ENCODE peak calls at places on chromosome 17, in five cellular contexts. S is activated CD4-positive, alpha-beta T cell treated with anti-CD3 and anti-CD28 coated beads for 24 hours; E is foreskin melanocyte; Q is NT2/D1; U is NAMALWA. X is an unnamed sample.

GRCh38 chr17:62652251-62653001 is 25.0 kb downstream of the MRC2 start:
- DNase-seq in S (peak), E (no peak), Q (no peak), U (no peak), X (no peak)

GRCh38 chr17:50013079-50013478 is 18.1 kb upstream of the DLX3 start:
- DNase-seq in S (no peak), E (no peak), Q (no peak), U (no peak), X (no peak)

GRCh38 chr17:8359769-8360168 is 16.7 kb downstream of the KRABD2 start:
- DNase-seq in S (no peak), E (peak), Q (no peak), U (no peak), X (no peak)

GRCh38 chr17:74850310-74850709 is 9.4 kb downstream of the GRIN2C start:
- DNase-seq in S (no peak), E (no peak), Q (no peak), U (no peak), X (no peak)

GRCh38 chr17:83132251-83133081 is 53.1 kb downstream of the METRNL start:
- DNase-seq in S (no peak), E (no peak), Q (no peak), U (no peak), X (no peak)

GRCh38 chr17:61723914-61724313 is 132.9 kb upstream of the NACA2 start:
- DNase-seq in S (no peak), E (no peak), Q (no peak), U (no peak), X (no peak)

GRCh38 chr17:78517421-78517820 is 59.8 kb downstream of the DNAH17 start:
- DNase-seq in S (no peak), E (no peak), Q (no peak), U (no peak), X (no peak)

GRCh38 chr17:50274945-50275221 is 617 bp downstream of the TMEM92 start:
- DNase-seq in S (no peak), E (no peak), Q (no peak), U (no peak), X (no peak)

GRCh38 chr17:38535886-38536285 is 69.9 kb downstream of the SRCIN1 start:
- DNase-seq in S (no peak), E (no peak), Q (no peak), U (no peak), X (no peak)

GRCh38 chr17:29677139-29677834 is 54.6 kb upstream of the CORO6 start:
- DNase-seq in S (no peak), E (no peak), Q (no peak), U (no peak), X (no peak)

GRCh38 chr17:6994118-6994598 is 1.7 kb upstream of the ALOX12 start:
- DNase-seq in S (no peak), E (no peak), Q (no peak), U (no peak), X (no peak)

GRCh38 chr17:50943575-50943933 is 77.4 kb upstream of the TOB1 start:
- DNase-seq in S (no peak), E (no peak), Q (no peak), U (no peak), X (peak)

GRCh38 chr17:68660302-68660701 is 59.1 kb upstream of the FAM20A start:
- DNase-seq in S (no peak), E (no peak), Q (no peak), U (no peak), X (no peak)

GRCh38 chr17:82611140-82612058 is 36.8 kb downstream of the WDR45B start:
- DNase-seq in S (no peak), E (no peak), Q (no peak), U (peak), X (peak)

GRCh38 chr17:68238894-68239293 is 8.9 kb upstream of the AMZ2 start:
- DNase-seq in S (no peak), E (no peak), Q (no peak), U (no peak), X (no peak)

GRCh38 chr17:46025060-46025459 is 26.0 kb downstream of the STH start:
- DNase-seq in S (no peak), E (no peak), Q (no peak), U (no peak), X (no peak)

GRCh38 chr17:55347341-55347740 is 74.3 kb downstream of the MMD start:
- DNase-seq in S (no peak), E (no peak), Q (no peak), U (no peak), X (no peak)

GRCh38 chr17:74288785-74289184 is 14.8 kb downstream of the DNAI2 start:
- DNase-seq in S (no peak), E (no peak), Q (no peak), U (no peak), X (no peak)

GRCh38 chr17:42456223-42457106 is 2.2 kb upstream of the ATP6V0A1 start:
- DNase-seq in S (no peak), E (peak), Q (no peak), U (peak), X (no peak)

GRCh38 chr17:33292184-33292980 is 713 bp downstream of the ASIC2 start:
- DNase-seq in S (no peak), E (no peak), Q (peak), U (no peak), X (no peak)

GRCh38 chr17:16599537-16599936 is 30.5 kb upstream of the ZNF287 start:
- DNase-seq in S (no peak), E (no peak), Q (no peak), U (no peak), X (no peak)

GRCh38 chr17:82096709-82097186 is 1.3 kb downstream of the FASN start:
- DNase-seq in S (no peak), E (no peak), Q (no peak), U (no peak), X (no peak)

X was measured in D721Med.